ENCODE peak calls at places on chromosomes 4 and X, in ten cellular contexts. N, R, P, F, Z, C, E, A, B and G are unnamed samples.
A peak's percentile ranks its signal among the peaks of the same experiment; 100 is the strongest.

GRCh38 chrX:13742397-13743176 is 8.0 kb downstream of the OFD1 start:
- DNase-seq in E (no peak), N (no peak), F (no peak), C (no peak), B (no peak), P (no peak), R (peak; percentile 25), Z (peak; percentile 21), A (peak; percentile 24), G (no peak)

GRCh38 chr4:26076000-26076587 is 162.1 kb downstream of the SMIM20 start:
- DNase-seq in B (no peak), F (no peak), R (no peak), A (peak; percentile 48), P (peak; percentile 73), E (peak; percentile 96), Z (no peak), C (no peak), N (no peak), G (no peak)

GRCh38 chr4:174592985-174593335 is 70.7 kb upstream of the HPGD start:
- DNase-seq in Z (no peak), R (no peak), P (peak; percentile 78), A (no peak), E (no peak), F (no peak), C (no peak), B (no peak), N (peak; percentile 37), G (no peak)

GRCh38 chr4:87657525-87657924 is 7.4 kb downstream of the DMP1 start:
- DNase-seq in F (no peak), C (no peak), Z (no peak), B (no peak), R (no peak), A (no peak), P (peak; percentile 84), N (peak; percentile 70), E (no peak), G (no peak)

GRCh38 chrX:44267116-44267515 is 76.4 kb downstream of the EFHC2 start:
- DNase-seq in Z (no peak), F (no peak), C (no peak), P (no peak), R (no peak), B (no peak), N (no peak), A (no peak), E (no peak), G (no peak)

GRCh38 chr4:142961866-142962265 is 115.8 kb upstream of the INPP4B start:
- DNase-seq in F (no peak), N (no peak), C (no peak), P (no peak), E (peak; percentile 81), B (no peak), A (no peak), Z (no peak), R (no peak), G (no peak)

GRCh38 chrX:53440631-53441517 is 6.7 kb upstream of the HSD17B10 start:
- DNase-seq in P (peak; percentile 65), Z (no peak), C (peak; percentile 36), E (peak; percentile 44), A (peak; percentile 42), R (peak; percentile 37), B (peak; percentile 2), N (peak; percentile 10), F (no peak), G (no peak)

GRCh38 chr4:9980898-9981297 is 40.4 kb downstream of the SLC2A9 start:
- DNase-seq in F (no peak), C (no peak), Z (no peak), P (no peak), B (no peak), R (no peak), A (no peak), E (no peak), N (no peak), G (no peak)

GRCh38 chr4:110442309-110442708 is 33.6 kb upstream of the ENPEP start:
- DNase-seq in A (no peak), C (no peak), P (peak; percentile 4), Z (no peak), E (no peak), B (no peak), N (no peak), R (no peak), F (no peak), G (no peak)

GRCh38 chr4:96887857-96888256 is 1048.0 kb downstream of the PDHA2 start:
- DNase-seq in R (no peak), F (no peak), B (no peak), P (no peak), C (peak; percentile 27), E (no peak), A (no peak), Z (no peak), N (no peak), G (no peak)

GRCh38 chr4:36771411-36772153 is 473.0 kb upstream of the NWD2 start:
- DNase-seq in R (no peak), B (no peak), E (no peak), A (no peak), F (no peak), C (no peak), Z (no peak), P (no peak), N (no peak), G (no peak)

GRCh38 chr4:122633211-122633610 is 12.3 kb upstream of the IL21 start:
- DNase-seq in A (no peak), P (no peak), E (no peak), B (no peak), R (no peak), F (no peak), Z (no peak), C (no peak), N (no peak), G (no peak)

GRCh38 chr4:147336252-147336651 is 144.6 kb upstream of the EDNRA start:
- DNase-seq in B (no peak), N (no peak), Z (no peak), E (no peak), R (no peak), A (no peak), C (no peak), P (peak; percentile 25), F (no peak), G (no peak)

GRCh38 chr4:56641494-56642051 is 39.5 kb downstream of the HOPX start:
- DNase-seq in B (no peak), N (peak; percentile 79), R (no peak), E (no peak), P (peak; percentile 94), C (no peak), Z (no peak), F (no peak), A (no peak), G (no peak)

GRCh38 chr4:36088542-36088941 is 155.8 kb downstream of the ARAP2 start:
- DNase-seq in R (no peak), P (no peak), A (no peak), F (no peak), B (no peak), E (no peak), C (no peak), N (no peak), Z (no peak), G (no peak)

GRCh38 chrX:106862972-106863688 is 40.0 kb downstream of the RIPPLY1 start:
- DNase-seq in E (no peak), F (no peak), C (peak; percentile 71), N (no peak), P (peak; percentile 3), Z (no peak), A (peak; percentile 9), R (peak; percentile 8), B (no peak), G (peak; percentile 16)

GRCh38 chr4:88138561-88138960 is 19.9 kb downstream of the ABCG2 start:
- DNase-seq in P (peak; percentile 93), C (no peak), B (no peak), N (peak; percentile 80), R (no peak), A (no peak), F (no peak), E (no peak), Z (no peak), G (no peak)

GRCh38 chrX:150148749-150149672 is 210.7 kb upstream of the EOLA2 start:
- DNase-seq in E (no peak), N (no peak), F (no peak), P (peak; percentile 79), C (no peak), Z (no peak), R (no peak), A (no peak), B (no peak), G (no peak)

GRCh38 chrX:41064028-41064427 is 21.2 kb upstream of the USP9X start:
- DNase-seq in P (peak; percentile 47), A (no peak), C (no peak), F (no peak), N (no peak), R (no peak), E (no peak), Z (no peak), B (no peak), G (no peak)

GRCh38 chr4:138967313-138967712 is 48.3 kb upstream of the NOCT start:
- DNase-seq in F (no peak), N (no peak), C (no peak), P (no peak), B (no peak), Z (no peak), E (no peak), A (no peak), R (no peak), G (no peak)

GRCh38 chrX:16162391-16162790 is 4.9 kb upstream of the MAGEB17 start:
- DNase-seq in E (no peak), P (no peak), C (peak; percentile 63), B (no peak), N (no peak), R (no peak), A (no peak), F (no peak), Z (no peak), G (no peak)

GRCh38 chr4:98358630-98359248 is 97.6 kb downstream of the RAP1GDS1 start:
- DNase-seq in E (no peak), R (no peak), F (no peak), P (no peak), B (no peak), A (no peak), Z (no peak), N (no peak), C (no peak), G (no peak)

GRCh38 chr4:9944431-9945425 is 76.6 kb downstream of the SLC2A9 start:
- DNase-seq in B (no peak), C (no peak), E (no peak), P (peak; percentile 12), Z (no peak), R (no peak), A (no peak), F (no peak), N (no peak), G (no peak)

GRCh38 chr4:10403633-10404445 is 53.4 kb downstream of the ZNF518B start:
- DNase-seq in C (no peak), P (peak; percentile 70), F (peak; percentile 33), R (no peak), A (no peak), N (peak; percentile 10), Z (no peak), E (no peak), B (no peak), G (no peak)

GRCh38 chr4:8386731-8387130 is 53.8 kb downstream of the ACOX3 start:
- DNase-seq in B (no peak), C (no peak), P (no peak), Z (no peak), E (no peak), N (no peak), F (no peak), A (no peak), R (no peak), G (no peak)